ENCODE peak calls at places on chromosome 13, in six cellular contexts. B is cardiac muscle cell, Z is endodermal cell, E is left ventricle myocardium inferior, T is OCI-LY7, R is tibial artery. U is an unnamed sample.

GRCh38 chr13:39455534-39456175 is 147.3 kb downstream of the LHFPL6 start:
- DNase-seq in B (peak), Z (no peak), E (no peak), T (no peak), R (no peak), U (no peak)

GRCh38 chr13:60411464-60411863 is 14.4 kb downstream of the TDRD3 start:
- DNase-seq in B (no peak), Z (no peak), E (no peak), T (no peak), R (no peak), U (no peak)

GRCh38 chr13:72536668-72537399 is 190.6 kb downstream of the MZT1 start:
- DNase-seq in B (peak), Z (no peak), E (no peak), T (no peak), R (no peak), U (no peak)

GRCh38 chr13:23621316-23621645 is 51.1 kb downstream of the TNFRSF19 start:
- DNase-seq in B (no peak), Z (no peak), E (no peak), T (no peak), R (no peak), U (no peak)

GRCh38 chr13:23440821-23441608 is 7.5 kb upstream of the SACS start:
- DNase-seq in B (no peak), Z (no peak), E (peak), T (no peak), R (no peak), U (no peak)

GRCh38 chr13:114080739-114081561 is 51.5 kb downstream of the RASA3 start:
- DNase-seq in B (no peak), Z (peak), E (peak), T (no peak), R (no peak), U (no peak)

GRCh38 chr13:77000475-77000874 is 8.6 kb downstream of the CLN5 start:
- DNase-seq in B (peak), Z (no peak), E (no peak), T (no peak), R (no peak), U (no peak)

GRCh38 chr13:43364210-43365041 is 341.0 kb downstream of the DNAJC15 start:
- DNase-seq in B (peak), Z (no peak), E (no peak), T (no peak), R (no peak), U (no peak)

GRCh38 chr13:109160357-109160756 is 530.9 kb downstream of the MYO16 start:
- DNase-seq in B (no peak), Z (no peak), E (no peak), T (peak), R (no peak), U (no peak)

GRCh38 chr13:24683833-24684599 is 3.8 kb downstream of the ATP12A start:
- DNase-seq in B (peak), Z (peak), E (peak), T (peak), R (peak), U (peak)

GRCh38 chr13:35165205-35165604 is 223.1 kb downstream of the NBEA start:
- DNase-seq in B (no peak), Z (no peak), E (no peak), T (no peak), R (no peak), U (no peak)

GRCh38 chr13:99436013-99436412 is 65.3 kb upstream of the TM9SF2 start:
- DNase-seq in B (no peak), Z (no peak), E (no peak), T (no peak), R (no peak), U (no peak)

GRCh38 chr13:112616586-112617381 is 28.8 kb upstream of the TUBGCP3 start:
- DNase-seq in B (peak), Z (peak), E (no peak), T (peak), R (no peak), U (no peak)

GRCh38 chr13:26614721-26615120 is 57.2 kb downstream of the WASF3 start:
- DNase-seq in B (no peak), Z (no peak), E (no peak), T (no peak), R (no peak), U (no peak)

GRCh38 chr13:95608640-95609280 is 35.7 kb downstream of the DZIP1 start:
- DNase-seq in B (no peak), Z (no peak), E (no peak), T (no peak), R (no peak), U (no peak)

GRCh38 chr13:23618341-23618740 is 48.1 kb downstream of the TNFRSF19 start:
- DNase-seq in B (peak), Z (no peak), E (no peak), T (no peak), R (no peak), U (no peak)

GRCh38 chr13:44368599-44369368 is 4.8 kb upstream of the SERP2 start:
- DNase-seq in B (no peak), Z (no peak), E (no peak), T (no peak), R (no peak), U (no peak)

GRCh38 chr13:97515643-97516042 is 81.7 kb downstream of the RAP2A start:
- DNase-seq in B (no peak), Z (peak), E (no peak), T (no peak), R (no peak), U (no peak)

GRCh38 chr13:24212674-24213073 is 52.2 kb downstream of the SPATA13 start:
- DNase-seq in B (no peak), Z (no peak), E (no peak), T (no peak), R (no peak), U (no peak)

GRCh38 chr13:91546865-91547264 is 148.4 kb downstream of the GPC5 start:
- DNase-seq in B (no peak), Z (no peak), E (no peak), T (no peak), R (no peak), U (no peak)

GRCh38 chr13:96821381-96821780 is 172.9 kb downstream of the OXGR1 start:
- DNase-seq in B (peak), Z (no peak), E (no peak), T (no peak), R (no peak), U (no peak)

GRCh38 chr13:24271611-24272451 is 37.5 kb upstream of the C1QTNF9 start:
- DNase-seq in B (peak), Z (peak), E (peak), T (no peak), R (peak), U (peak)

DNA sequence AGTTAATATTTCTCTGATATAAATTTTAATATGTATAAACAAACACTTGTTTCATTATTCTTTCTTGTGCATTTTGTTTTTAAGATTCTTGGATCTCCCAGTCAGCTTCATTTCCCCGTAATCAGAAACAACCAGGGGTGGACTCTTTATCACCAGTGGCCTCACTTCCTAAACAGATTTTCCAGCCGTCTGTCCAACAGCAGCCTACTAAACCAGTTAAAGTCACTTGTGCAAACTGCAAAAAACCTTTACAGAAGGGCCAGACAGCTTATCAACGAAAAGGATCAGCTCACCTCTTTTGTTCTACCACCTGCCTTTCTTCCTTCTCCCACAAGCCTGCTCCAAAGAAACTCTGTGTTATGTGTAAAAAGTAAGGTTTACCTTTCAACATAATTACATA is 44.2 kb downstream of the ZMYM2 start:
- DNase-seq in B (no peak), Z (no peak), E (no peak), T (no peak), R (no peak), U (no peak)
- TF ChIP-seq CTCF in B (no peak), Z (no peak), E (no peak), T (no peak), R (no peak), U (no peak)

GRCh38 chr13:80547341-80547740 is 206.4 kb upstream of the SPRY2 start:
- DNase-seq in B (no peak), Z (no peak), E (no peak), T (no peak), R (no peak), U (no peak)
- H3K27ac ChIP-seq in B (no peak), Z (no peak), E (peak), T (no peak), R (no peak), U (no peak)

DNA sequence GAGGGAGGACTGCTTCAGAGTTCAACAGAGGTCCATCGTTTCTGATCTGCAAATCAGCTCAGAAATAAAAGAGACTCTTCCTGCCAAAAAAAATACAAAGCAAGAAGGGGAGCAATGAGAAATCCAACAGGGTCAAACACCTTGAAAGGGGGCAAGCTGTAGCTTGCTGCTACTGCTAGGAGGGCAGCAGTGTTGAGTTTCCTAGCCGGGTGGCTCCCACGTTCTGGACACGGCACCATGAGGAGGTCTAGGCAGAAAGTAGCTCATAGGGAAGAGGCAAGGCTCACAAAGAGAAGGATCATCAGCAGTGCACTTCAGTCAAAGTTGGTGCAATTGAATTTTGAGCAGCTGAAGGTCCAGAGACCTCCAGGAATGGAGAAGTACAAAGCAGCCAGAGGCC is 75.3 kb downstream of the FOXO1 start:
- DNase-seq in B (no peak), Z (no peak), E (no peak), T (peak), R (no peak), U (no peak)
- H3K4me3 ChIP-seq in B (no peak), Z (no peak), E (no peak), T (peak), R (no peak), U (no peak)

GRCh38 chr13:28717170-28717569 is 1.6 kb downstream of the SLC46A3 start:
- DNase-seq in B (no peak), Z (no peak), E (no peak), T (no peak), R (no peak), U (no peak)

GRCh38 chr13:28719656-28720055 is 886 bp upstream of the SLC46A3 start:
- DNase-seq in B (peak), Z (no peak), E (no peak), T (no peak), R (no peak), U (no peak)

GRCh38 chr13:28718186-28718537 is 608 bp downstream of the SLC46A3 start:
- DNase-seq in B (peak), Z (no peak), E (no peak), T (peak), R (no peak), U (no peak)

GRCh38 chr13:28719227-28719562 is 425 bp upstream of the SLC46A3 start:
- DNase-seq in B (no peak), Z (no peak), E (no peak), T (no peak), R (no peak), U (no peak)

GRCh38 chr13:28718538-28719226 is at the start of gene SLC46A3:
- DNase-seq in B (peak), Z (peak), E (peak), T (peak), R (peak), U (peak)
- TF ChIP-seq CTCF in B (no peak), Z (no peak), E (peak), T (peak), R (peak), U (no peak)

GRCh38 chr13:110360598-110360997 is 53.5 kb downstream of the COL4A2 start:
- DNase-seq in B (no peak), Z (no peak), E (no peak), T (no peak), R (no peak), U (no peak)
- H3K27ac ChIP-seq in B (peak), Z (no peak), E (peak), T (no peak), R (peak), U (peak)

GRCh38 chr13:48977973-48978372 is 2.3 kb downstream of the FNDC3A start:
- DNase-seq in B (no peak), Z (no peak), E (no peak), T (peak), R (no peak), U (no peak)
- H3K4me3 ChIP-seq in B (peak), Z (peak), E (peak), T (peak), R (peak), U (no peak)

U was measured in lung.